ENCODE peak calls at places on chromosomes 6 and 20, in four cellular contexts. X, R, M and G are unnamed samples.
A peak's percentile ranks its signal among the peaks of the same experiment; 100 is the strongest.

GRCh38 chr6:139832906-139833305 is 458.5 kb upstream of the CITED2 start:
- DNase-seq in X (no peak), R (no peak), M (no peak), G (no peak)

GRCh38 chr6:137879885-137880430 is 12.9 kb downstream of the TNFAIP3 start:
- DNase-seq in X (no peak), R (no peak), M (no peak), G (no peak)

GRCh38 chr6:21997414-21998037 is 299.3 kb downstream of the PRL start:
- DNase-seq in X (no peak), R (no peak), M (no peak), G (no peak)

GRCh38 chr20:12331236-12331635 is 413.5 kb downstream of the BTBD3 start:
- DNase-seq in X (no peak), R (no peak), M (no peak), G (no peak)

GRCh38 chr6:23510778-23511510 is 615.1 kb upstream of the NRSN1 start:
- DNase-seq in X (no peak), R (peak; percentile 62), M (no peak), G (no peak)

GRCh38 chr6:11007715-11008608 is 36.1 kb downstream of the ELOVL2 start:
- DNase-seq in X (peak; percentile 3), R (peak; percentile 93), M (peak; percentile 69), G (no peak)

GRCh38 chr20:10671221-10671849 is 2.5 kb downstream of the JAG1 start:
- DNase-seq in X (peak; percentile 83), R (peak; percentile 85), M (peak; percentile 91), G (no peak)

GRCh38 chr6:35068206-35068605 is 72.9 kb downstream of the TCP11 start:
- DNase-seq in X (no peak), R (no peak), M (no peak), G (no peak)

GRCh38 chr6:160952633-160953281 is 38.8 kb upstream of the MAP3K4 start:
- DNase-seq in X (no peak), R (peak; percentile 40), M (no peak), G (no peak)

GRCh38 chr6:125584468-125584939 is 164.9 kb upstream of the HEY2 start:
- DNase-seq in X (no peak), R (peak; percentile 97), M (peak; percentile 63), G (no peak)

GRCh38 chr6:107716688-107717089 is 107.4 kb downstream of the SCML4 start:
- DNase-seq in X (peak; percentile 24), R (peak; percentile 89), M (peak; percentile 36), G (no peak)

GRCh38 chr20:34544109-34544793 is 14.3 kb upstream of the MAP1LC3A start:
- DNase-seq in X (no peak), R (peak; percentile 53), M (no peak), G (no peak)

GRCh38 chr20:61806314-61806713 is 259.4 kb downstream of the TAF4 start:
- DNase-seq in X (no peak), R (no peak), M (no peak), G (no peak)

GRCh38 chr6:35691027-35691824 is 2.5 kb upstream of the FKBP5 start:
- DNase-seq in X (no peak), R (no peak), M (no peak), G (peak; percentile 46)

GRCh38 chr6:30819287-30819917 is 64.9 kb upstream of the DDR1 start:
- DNase-seq in X (no peak), R (peak; percentile 57), M (peak; percentile 48), G (no peak)

GRCh38 chr20:17680836-17681740 is 954 bp downstream of the RRBP1 start:
- DNase-seq in X (peak; percentile 73), R (peak; percentile 80), M (peak; percentile 76), G (peak; percentile 88)